ENCODE peak calls at places on chromosome 2, in four cellular contexts. Q is H1, V is IMR-90, Y is mesenchymal stem cell. K is an unnamed sample.

GRCh38 chr2:115908731-115909130 is 1466.3 kb downstream of the DPP10 start:
- DNase-seq in Q (no peak), V (no peak), Y (no peak), K (no peak)

GRCh38 chr2:160871096-160871495 is 289.1 kb upstream of the TANK start:
- DNase-seq in Q (no peak), V (peak), Y (peak), K (no peak)

GRCh38 chr2:5942204-5942603 is 250.0 kb downstream of the SOX11 start:
- DNase-seq in Q (no peak), V (no peak), Y (no peak), K (no peak)

GRCh38 chr2:28250006-28250405 is 142.7 kb upstream of the FOSL2 start:
- DNase-seq in Q (no peak), V (peak), Y (peak), K (no peak)

GRCh38 chr2:23516546-23517256 is 131.7 kb downstream of the KLHL29 start:
- DNase-seq in Q (no peak), V (no peak), Y (no peak), K (no peak)

GRCh38 chr2:64371727-64372126 is 82.2 kb upstream of the LGALSL start:
- DNase-seq in Q (no peak), V (no peak), Y (no peak), K (no peak)

GRCh38 chr2:229032596-229033234 is 238.4 kb downstream of the PID1 start:
- DNase-seq in Q (no peak), V (no peak), Y (no peak), K (no peak)

GRCh38 chr2:27249891-27250651 is 12.8 kb downstream of the SLC30A3 start:
- DNase-seq in Q (peak), V (peak), Y (peak), K (peak)

GRCh38 chr2:120219766-120220165 is 3.4 kb downstream of the TMEM185B start:
- DNase-seq in Q (no peak), V (no peak), Y (no peak), K (no peak)

DNA sequence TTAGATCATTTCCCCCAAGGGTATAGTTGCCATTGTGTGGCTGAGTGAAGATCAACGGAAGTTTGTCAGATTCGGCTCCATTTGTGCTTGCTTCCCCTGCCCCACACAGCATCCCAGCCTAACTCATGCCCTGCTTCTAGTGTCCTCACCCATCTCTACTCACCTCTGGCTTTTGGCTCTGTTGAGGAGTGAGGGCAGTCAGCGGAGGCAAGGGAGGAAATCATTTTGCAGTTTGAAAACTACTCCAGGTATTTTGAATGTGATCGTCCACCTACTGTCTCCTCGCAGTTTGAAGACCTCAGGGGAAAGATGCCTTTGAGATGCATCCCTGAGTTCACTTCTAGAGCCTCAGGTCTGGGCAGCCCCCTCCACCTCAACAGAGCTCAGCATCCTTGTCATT is 116.3 kb downstream of the FEZ2 start:
- DNase-seq in Q (no peak), V (no peak), Y (no peak), K (no peak)
- H3K4ac ChIP-seq in Q (no peak), V (peak), Y (no peak), K (no peak)

GRCh38 chr2:163086940-163087339 is 248.4 kb upstream of the KCNH7 start:
- DNase-seq in Q (no peak), V (no peak), Y (no peak), K (no peak)
- H2BK120ac ChIP-seq in Q (no peak), V (no peak), Y (no peak), K (no peak)

DNA sequence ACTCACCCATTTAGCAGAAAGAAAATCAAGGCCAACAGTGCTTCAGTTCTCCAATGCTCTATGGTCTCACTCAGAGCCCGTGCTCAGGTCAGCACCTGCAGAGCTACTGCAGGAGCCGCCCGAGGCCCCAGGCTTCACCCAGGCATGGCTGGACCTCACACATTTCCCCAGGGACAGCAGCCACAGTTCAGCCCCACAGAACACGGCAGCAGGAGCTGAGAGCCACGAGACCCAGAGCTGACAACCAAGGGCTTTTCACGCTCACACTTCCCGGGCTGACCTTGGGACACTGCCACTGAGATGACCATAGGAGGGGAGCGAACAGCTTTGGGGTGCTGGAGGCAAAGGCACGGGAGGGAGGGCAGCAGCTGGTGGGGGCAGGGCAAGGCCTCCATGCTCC is 4.2 kb downstream of the TMEM18 start:
- DNase-seq in Q (no peak), V (no peak), Y (no peak), K (no peak)
- H3K4ac ChIP-seq in Q (no peak), V (peak), Y (no peak), K (no peak)

DNA sequence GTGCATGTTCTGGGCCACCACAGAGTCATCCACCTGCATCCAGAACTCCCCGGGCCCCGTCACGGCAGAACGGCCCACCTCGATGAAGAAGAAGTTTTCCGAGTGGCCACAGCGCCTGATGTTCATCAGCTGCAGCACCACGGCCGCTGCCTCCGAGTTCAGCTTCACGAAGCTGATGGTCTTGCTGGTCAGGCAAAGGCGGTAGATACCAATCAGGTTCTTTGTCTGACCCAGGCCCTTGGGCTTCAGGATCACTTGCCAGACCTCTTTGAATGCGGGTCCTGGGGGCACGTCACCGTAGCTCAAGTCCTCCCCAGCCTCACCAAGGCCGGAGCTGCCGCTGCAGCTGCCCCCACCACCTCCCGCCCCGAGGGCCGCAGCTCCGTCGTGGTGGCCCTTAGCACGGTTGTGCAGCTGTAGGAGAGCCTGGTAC is 1.6 kb downstream of the IRS1 start:
- DNase-seq in Q (no peak), V (peak), Y (peak), K (no peak)
- H2BK120ac ChIP-seq in Q (no peak), V (peak), Y (peak), K (no peak)

GRCh38 chr2:150646746-150647145 is 159.3 kb upstream of the RND3 start:
- DNase-seq in Q (no peak), V (peak), Y (no peak), K (no peak)
- H3K4ac ChIP-seq in Q (no peak), V (no peak), Y (no peak), K (no peak)

K was measured in H9.